ENCODE peak calls at places on chromosomes 16 and 17, in nine cellular contexts. K, L, X, O, H, V, W, D and E are unnamed samples.

GRCh38 chr17:73203788-73204479 is 11.1 kb downstream of the COG1 start:
- DNase-seq in K (no peak), L (no peak), X (no peak), O (peak; percentile 33), H (no peak), V (no peak), W (no peak), D (no peak), E (no peak)

GRCh38 chr17:83012873-83013778 is 66.3 kb upstream of the METRNL start:
- DNase-seq in K (no peak), L (no peak), X (no peak), O (no peak), H (no peak), V (no peak), W (no peak), D (peak; percentile 85), E (no peak)

GRCh38 chr16:71610936-71611871 is 14.8 kb upstream of the MARVELD3 start:
- DNase-seq in K (peak; percentile 63), L (peak; percentile 78), X (peak; percentile 63), O (peak; percentile 42), H (peak; percentile 18), V (no peak), W (peak; percentile 86), D (no peak), E (peak; percentile 96)

GRCh38 chr17:7704601-7705268 is at the start of gene EFNB3:
- DNase-seq in K (peak; percentile 83), L (peak; percentile 51), X (peak; percentile 54), O (no peak), H (peak; percentile 45), V (no peak), W (peak; percentile 75), D (no peak), E (peak; percentile 74)

GRCh38 chr17:73371846-73372245 is 60.0 kb upstream of the CDC42EP4 start:
- DNase-seq in K (no peak), L (no peak), X (no peak), O (no peak), H (no peak), V (no peak), W (no peak), D (no peak), E (no peak)

GRCh38 chr16:16007743-16008111 is 58.3 kb downstream of the ABCC1 start:
- DNase-seq in K (no peak), L (no peak), X (no peak), O (no peak), H (no peak), V (no peak), W (no peak), D (no peak), E (no peak)

GRCh38 chr17:82283208-82283749 is 9.8 kb upstream of the CSNK1D start:
- DNase-seq in K (peak; percentile 18), L (no peak), X (peak; percentile 84), O (no peak), H (no peak), V (no peak), W (no peak), D (peak; percentile 41), E (no peak)

GRCh38 chr17:16288860-16289571 is 64.3 kb downstream of the CENPV start:
- DNase-seq in K (no peak), L (no peak), X (no peak), O (no peak), H (no peak), V (no peak), W (no peak), D (no peak), E (no peak)

GRCh38 chr16:84699712-84700517 is at the start of gene USP10:
- DNase-seq in K (peak; percentile 48), L (peak; percentile 70), X (peak; percentile 90), O (peak; percentile 82), H (peak; percentile 67), V (peak; percentile 44), W (peak; percentile 98), D (no peak), E (peak; percentile 90)